ENCODE peak calls at places on chromosomes 3 and 15, in four cellular contexts. X is colonic mucosa, U is ovary, S is psoas muscle. Q is an unnamed sample.

GRCh38 chr3:14329116-14329830 is 73.1 kb upstream of the SLC6A6 start:
- DNase-seq in X (peak), U (no peak), S (no peak), Q (no peak)

GRCh38 chr15:89416339-89417183 is 79.8 kb downstream of the RHCG start:
- DNase-seq in X (peak), U (peak), S (peak), Q (peak)

GRCh38 chr3:13416002-13416793 is 3.9 kb downstream of the NUP210 start:
- DNase-seq in X (no peak), U (no peak), S (no peak), Q (no peak)

GRCh38 chr3:157573780-157574378 is 70.7 kb upstream of the VEPH1 start:
- DNase-seq in X (no peak), U (no peak), S (no peak), Q (no peak)

GRCh38 chr3:126750760-126751129 is 46.7 kb downstream of the CHCHD6 start:
- DNase-seq in X (no peak), U (no peak), S (no peak), Q (no peak)

GRCh38 chr3:43995078-43995928 is 246.4 kb upstream of the TOPAZ1 start:
- DNase-seq in X (no peak), U (no peak), S (no peak), Q (peak)

GRCh38 chr3:22296641-22297040 is 545.6 kb upstream of the ZNF385D start:
- DNase-seq in X (no peak), U (no peak), S (no peak), Q (peak)

GRCh38 chr15:98292442-98293240 is 332.1 kb downstream of the ARRDC4 start:
- DNase-seq in X (peak), U (no peak), S (peak), Q (peak)

GRCh38 chr15:94327356-94327936 is 96.1 kb downstream of the MCTP2 start:
- DNase-seq in X (no peak), U (no peak), S (no peak), Q (peak)

GRCh38 chr3:45381168-45381852 is 7.1 kb upstream of the LARS2 start:
- DNase-seq in X (peak), U (no peak), S (no peak), Q (no peak)

GRCh38 chr15:33104276-33104675 is 90.2 kb downstream of the FMN1 start:
- DNase-seq in X (no peak), U (no peak), S (no peak), Q (peak)

GRCh38 chr3:178794711-178795110 is 258.5 kb downstream of the KCNMB2 start:
- DNase-seq in X (no peak), U (no peak), S (no peak), Q (no peak)

GRCh38 chr15:53862371-53862770 is 102.9 kb upstream of the WDR72 start:
- DNase-seq in X (no peak), U (no peak), S (no peak), Q (no peak)

GRCh38 chr3:164450276-164450905 is 627.9 kb downstream of the SI start:
- DNase-seq in X (no peak), U (no peak), S (no peak), Q (peak)

GRCh38 chr3:174937488-174937887 is 78.4 kb downstream of the NAALADL2 start:
- DNase-seq in X (no peak), U (no peak), S (no peak), Q (no peak)

GRCh38 chr3:193783166-193783896 is 190.3 kb downstream of the OPA1 start:
- DNase-seq in X (no peak), U (no peak), S (no peak), Q (no peak)
- H3K4me3 ChIP-seq in X (no peak), U (no peak), S (no peak), Q (no peak)

GRCh38 chr3:9582332-9582731 is 28.7 kb upstream of the LHFPL4 start:
- DNase-seq in X (no peak), U (no peak), S (no peak), Q (no peak)

GRCh38 chr3:9583371-9583770 is 29.7 kb upstream of the LHFPL4 start:
- DNase-seq in X (no peak), U (no peak), S (no peak), Q (no peak)

GRCh38 chr3:9581742-9582141 is 28.1 kb upstream of the LHFPL4 start:
- DNase-seq in X (no peak), U (no peak), S (no peak), Q (no peak)

GRCh38 chr3:9583792-9584191 is 30.2 kb upstream of the LHFPL4 start:
- DNase-seq in X (no peak), U (no peak), S (no peak), Q (no peak)
- TF ChIP-seq CTCF in X (no peak), U (no peak), S (no peak), Q (no peak)

DNA sequence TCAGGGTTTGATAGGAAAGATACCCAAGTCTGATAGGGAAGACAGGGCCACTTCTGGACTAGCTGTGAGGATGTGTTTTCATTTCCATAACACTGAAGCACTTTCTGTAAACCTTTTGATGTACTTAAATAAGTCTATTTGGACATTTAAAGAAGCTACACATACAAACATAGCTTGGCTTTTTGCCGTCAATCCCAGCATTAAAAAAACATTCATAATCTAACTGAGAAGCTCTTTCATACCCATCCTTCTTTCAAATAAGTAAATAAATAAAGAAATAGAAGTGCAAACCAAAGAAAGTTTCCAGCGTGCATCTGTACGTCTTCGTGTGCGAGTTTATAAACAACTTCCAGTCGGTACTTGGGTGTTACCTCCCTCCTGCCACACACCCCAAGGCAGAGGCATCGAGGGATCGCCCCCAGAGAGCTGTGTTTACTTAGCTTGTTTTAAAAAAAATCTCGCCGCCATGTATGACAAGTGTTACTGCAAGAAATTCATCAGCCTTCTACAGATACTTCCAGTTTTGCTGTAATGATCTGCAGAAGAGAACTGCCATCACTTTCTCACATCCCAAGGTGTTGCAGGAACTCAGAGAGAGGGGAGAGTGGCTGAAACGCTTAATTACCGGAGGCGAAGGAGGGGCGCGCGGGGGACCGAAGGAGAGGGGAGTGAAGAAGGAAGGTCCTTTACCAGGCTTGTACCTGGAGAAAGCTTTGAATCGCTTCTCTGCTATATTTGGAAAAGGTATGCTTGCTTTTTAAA is 9.0 kb upstream of the MEIS2 start:
- DNase-seq in X (no peak), U (no peak), S (no peak), Q (no peak)
- H3K4me3 ChIP-seq in X (no peak), U (peak), S (no peak), Q (peak)

GRCh38 chr3:11394397-11394796 is 122.2 kb downstream of the ATG7 start:
- DNase-seq in X (peak), U (no peak), S (no peak), Q (no peak)
- TF ChIP-seq CTCF in X (no peak), U (no peak), S (no peak), Q (no peak)